ENCODE peak calls at places on chromosomes 12 and 14, in four cellular contexts. D is lower leg skin, O is body of pancreas, Q is breast epithelium. P is an unnamed sample.
A peak's percentile ranks its signal among the peaks of the same experiment; 100 is the strongest.

GRCh38 chr12:98974767-98975381 is 329.8 kb downstream of the APAF1 start:
- DNase-seq in Q (no peak), D (no peak), O (no peak), P (no peak)

GRCh38 chr12:12290206-12290605 is 23.4 kb upstream of the LRP6 start:
- DNase-seq in Q (no peak), O (no peak), D (no peak), P (no peak)

GRCh38 chr12:70120970-70121369 is 122.3 kb upstream of the CNOT2 start:
- DNase-seq in O (no peak), D (no peak), Q (no peak), P (no peak)

GRCh38 chr14:36946872-36947271 is 225.5 kb downstream of the SLC25A21 start:
- DNase-seq in Q (no peak), O (no peak), D (no peak), P (no peak)

GRCh38 chr14:70020350-70021170 is 141.3 kb downstream of the SMOC1 start:
- DNase-seq in D (no peak), Q (no peak), O (no peak), P (peak; percentile 72)

GRCh38 chr12:32139064-32139421 is 32.4 kb downstream of the BICD1 start:
- DNase-seq in D (no peak), O (no peak), Q (no peak), P (no peak)

GRCh38 chr12:20212036-20212435 is 156.3 kb upstream of the PDE3A start:
- DNase-seq in O (no peak), D (no peak), Q (no peak), P (no peak)

GRCh38 chr14:100237735-100238418 is 1.1 kb upstream of the YY1 start:
- DNase-seq in O (peak; percentile 64), D (peak; percentile 48), Q (no peak), P (peak; percentile 65)

GRCh38 chr14:94027566-94028449 is 1.7 kb downstream of the OTUB2 start:
- DNase-seq in Q (no peak), O (no peak), D (no peak), P (no peak)

GRCh38 chr14:92687681-92688433 is 60.6 kb downstream of the LGMN start:
- DNase-seq in O (peak; percentile 72), Q (no peak), D (no peak), P (no peak)

GRCh38 chr12:24719293-24719721 is 229.6 kb downstream of the BCAT1 start:
- DNase-seq in Q (no peak), O (no peak), D (no peak), P (no peak)

GRCh38 chr12:91577586-91578539 is 395.2 kb upstream of the DCN start:
- DNase-seq in D (no peak), Q (no peak), O (no peak), P (no peak)

GRCh38 chr12:45959728-45960127 is 30.6 kb downstream of the SCAF11 start:
- DNase-seq in D (no peak), O (no peak), Q (no peak), P (no peak)

DNA sequence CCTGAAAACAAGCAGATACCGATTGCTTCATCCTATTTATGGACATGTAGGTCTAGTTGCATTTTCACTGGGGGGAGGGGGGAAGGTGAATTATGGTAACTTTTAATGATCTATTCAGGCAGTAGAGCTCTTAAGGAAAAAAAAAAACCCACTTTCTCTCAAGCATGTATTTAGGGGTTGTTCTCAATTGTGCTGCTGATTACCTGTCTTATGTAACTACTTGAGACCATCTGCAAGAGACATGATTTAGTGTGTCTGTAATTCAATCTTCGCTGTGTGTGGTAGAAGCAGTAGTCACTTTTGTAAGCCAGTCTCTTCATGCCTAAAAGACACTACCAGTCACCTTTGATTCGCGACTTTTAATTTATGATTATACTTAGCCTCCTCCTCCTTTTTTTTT is 8.9 kb downstream of the CALM1 start:
- DNase-seq in D (no peak), O (no peak), Q (no peak), P (no peak)
- H3K4me3 ChIP-seq in D (no peak overlapping the region), O (no peak overlapping the region), Q (no peak overlapping the region), P (no peak overlapping the region)

GRCh38 chr12:55679691-55680090 is 28.0 kb downstream of the ITGA7 start:
- DNase-seq in Q (no peak), D (no peak), O (no peak), P (no peak)

GRCh38 chr12:55683676-55684075 is 24.0 kb downstream of the ITGA7 start:
- DNase-seq in O (no peak), Q (no peak), D (no peak), P (no peak)

GRCh38 chr12:55684761-55685370 is 22.8 kb downstream of the ITGA7 start:
- DNase-seq in O (no peak), Q (no peak), D (no peak), P (no peak)

GRCh38 chr12:55682087-55682796 is 25.5 kb downstream of the ITGA7 start:
- DNase-seq in D (no peak), Q (no peak), O (no peak), P (no peak)

DNA sequence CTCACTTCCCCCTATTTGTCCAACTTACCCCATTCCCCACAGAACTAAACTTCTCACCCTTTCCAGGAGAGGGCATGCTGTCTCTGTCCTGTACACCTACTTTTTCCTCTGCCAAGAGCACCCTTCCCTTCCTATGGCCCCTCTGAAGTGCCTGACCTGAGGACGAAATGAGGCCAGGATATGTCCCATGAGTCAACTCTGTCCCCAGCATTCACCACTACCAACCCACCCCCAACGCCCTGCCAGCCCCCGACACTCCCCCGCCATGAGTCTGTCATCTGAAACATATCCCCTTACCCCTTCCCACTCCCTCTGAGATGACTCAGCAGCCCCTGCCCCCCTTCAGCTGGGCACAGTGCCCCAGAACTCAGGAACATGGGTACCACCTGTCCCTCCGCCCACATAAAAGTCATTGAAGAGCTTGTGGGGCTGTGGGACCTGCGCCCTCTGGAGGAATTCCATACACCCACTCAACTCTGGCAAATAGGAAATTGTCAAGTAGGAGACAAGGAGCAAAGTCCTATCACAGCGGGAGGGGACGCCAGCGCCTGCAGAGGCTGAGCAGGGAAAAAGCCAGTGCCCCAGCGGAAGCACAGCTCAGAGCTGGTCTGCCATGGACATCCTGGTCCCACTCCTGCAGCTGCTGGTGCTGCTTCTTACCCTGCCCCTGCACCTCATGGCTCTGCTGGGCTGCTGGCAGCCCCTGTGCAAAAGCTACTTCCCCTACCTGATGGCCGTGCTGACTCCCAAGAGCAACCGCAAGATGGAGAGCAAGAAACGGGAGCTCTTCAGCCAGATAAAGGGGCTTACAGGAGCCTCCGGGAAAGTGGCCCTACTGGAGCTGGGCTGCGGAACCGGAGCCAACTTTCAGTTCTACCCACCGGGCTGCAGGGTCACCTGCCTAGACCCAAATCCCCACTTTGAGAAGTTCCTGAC is 26.3 kb downstream of the ITGA7 start:
- DNase-seq in Q (no peak), D (no peak), O (peak; percentile 86), P (peak; percentile 67)
- TF ChIP-seq POLR2A in Q (no peak), D (no peak), O (peak; percentile 56), P (no peak)

GRCh38 chr14:78152246-78153068 is 17.7 kb upstream of the NRXN3 start:
- DNase-seq in Q (no peak), O (no peak), D (no peak), P (no peak)

GRCh38 chr14:78157855-78158436 is 12.2 kb upstream of the NRXN3 start:
- DNase-seq in Q (no peak), D (no peak), O (peak; percentile 23), P (peak; percentile 60)

GRCh38 chr14:78156196-78156595 is 14.0 kb upstream of the NRXN3 start:
- DNase-seq in O (no peak), D (no peak), Q (no peak), P (no peak)

GRCh38 chr14:78154827-78155226 is 15.3 kb upstream of the NRXN3 start:
- DNase-seq in O (no peak), Q (no peak), D (no peak), P (no peak)

DNA sequence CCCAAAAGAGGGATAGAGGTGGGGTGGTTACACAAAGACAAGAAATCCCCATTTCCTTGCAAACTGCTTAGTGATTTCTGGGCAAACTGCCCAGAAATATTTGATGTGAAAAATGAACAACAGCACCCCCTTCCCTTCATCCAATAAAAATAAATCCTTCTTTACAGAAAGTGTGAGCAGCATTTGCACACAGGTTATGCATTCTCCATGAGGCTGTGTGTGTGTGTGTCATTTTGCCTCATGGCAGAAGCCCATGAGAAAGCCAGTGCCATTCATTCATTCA is 17.2 kb upstream of the NRXN3 start:
- DNase-seq in O (no peak), Q (no peak), D (no peak), P (no peak)
- TF ChIP-seq CTCF in O (no peak), Q (no peak), D (no peak), P (no peak)

DNA sequence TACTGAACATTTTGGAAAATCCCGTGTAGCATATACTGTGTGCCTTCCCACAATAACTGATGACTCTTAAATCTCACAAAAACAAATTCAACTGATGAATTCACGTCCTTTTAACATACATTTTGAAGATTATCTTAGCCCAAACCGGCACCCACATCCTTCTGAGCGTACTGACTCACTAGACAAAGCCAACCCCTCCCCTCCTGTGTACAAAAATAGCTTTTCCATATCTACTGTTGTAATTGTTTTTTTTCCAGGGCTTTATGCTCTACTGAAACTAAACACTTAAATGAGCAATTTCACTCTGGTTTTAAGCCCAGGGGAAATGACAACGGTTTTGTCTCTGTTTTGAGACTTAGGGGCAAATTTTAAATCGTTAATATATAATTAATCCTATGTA is 109.3 kb upstream of the ATF7IP start:
- DNase-seq in O (no peak), D (no peak), Q (no peak), P (no peak)
- H3K4me3 ChIP-seq in O (no peak overlapping the region), D (no peak overlapping the region), Q (no peak overlapping the region), P (no peak overlapping the region)

DNA sequence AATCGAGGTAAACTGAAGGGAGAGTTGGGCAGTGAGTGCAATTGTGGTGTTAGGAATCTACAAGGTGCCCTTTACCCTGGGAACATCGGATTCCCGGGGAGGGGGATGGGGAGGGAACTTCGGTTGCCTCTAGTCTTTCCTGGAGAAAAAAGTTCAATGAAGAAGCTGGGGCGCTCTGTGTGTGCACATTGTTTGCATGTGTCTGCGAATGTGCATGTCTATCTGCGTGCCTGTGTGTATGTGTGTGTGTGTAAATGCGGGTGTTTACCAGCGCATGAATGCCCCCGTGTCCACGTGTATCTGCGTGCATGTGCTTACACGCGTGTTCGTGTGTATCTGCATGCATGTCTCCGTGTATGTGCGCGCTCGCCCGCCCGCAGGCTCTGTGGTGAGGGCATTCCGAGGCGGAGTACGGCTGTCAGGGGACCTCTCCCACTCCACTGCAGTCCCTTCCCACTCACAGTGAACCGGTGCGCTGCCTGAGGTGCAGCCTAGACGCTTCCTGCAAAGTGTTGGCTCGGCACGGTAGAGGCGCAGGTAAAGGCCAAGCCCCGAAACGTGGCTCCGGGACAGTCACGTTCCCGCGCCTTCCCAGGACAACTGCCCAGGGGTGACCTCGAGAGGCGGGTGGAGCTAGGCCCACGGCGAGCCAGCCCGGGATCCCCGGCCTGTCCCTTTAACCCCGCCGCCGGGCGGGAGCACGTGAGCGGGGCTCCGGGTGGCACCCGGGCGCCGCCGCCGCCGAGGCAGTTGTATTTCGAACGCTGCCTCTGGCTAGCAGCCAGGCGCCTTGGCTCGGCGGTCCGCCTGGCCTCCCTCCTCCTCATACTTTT is 586 bp upstream of the HMGA2 start:
- DNase-seq in D (no peak), O (peak; percentile 68), Q (no peak), P (peak; percentile 17)
- TF ChIP-seq POLR2A in D (no peak), O (no peak), Q (no peak), P (no peak)